ENCODE peak calls at places on chromosomes 13 and 19, in eight cellular contexts. C is SK-N-SH treated with all-trans-retinoic acid at 6 μM for 48 hours; Q is sciatic nerve; V is T-helper 17 cell; G is aorta; U is HCT116; J is activated T-cell treated with anti-CD3 and anti-CD28 coated beads, Interleukin-2, amount 50 U/mL, for 4 hours; O is stimulated activated naive B cell treated with anti-CD40 and anti-IgM and Interleukin-4, amounts not matched to agents 10 μg/mL and 1 μg/mL and 100 μg/mL, for 72 hours. K is an unnamed sample.

GRCh38 chr19:2722541-2723344 is 1.6 kb upstream of the DIRAS1 start:
- ATAC-seq in C (peak), Q (peak), V (no peak), G (peak), U (peak), J (no peak), O (no peak), K (no peak)

GRCh38 chr19:49895566-49896297 is 955 bp downstream of the IL4I1 start:
- ATAC-seq in C (no peak), Q (no peak), V (no peak), G (no peak), U (no peak), J (no peak), O (no peak), K (peak)

GRCh38 chr13:73520566-73521290 is 461.9 kb downstream of the KLF5 start:
- ATAC-seq in C (no peak), Q (no peak), V (peak), G (no peak), U (no peak), J (peak), O (no peak), K (no peak)

GRCh38 chr13:107079423-107080099 is 511.6 kb upstream of the ARGLU1 start:
- ATAC-seq in C (no peak), Q (peak), V (no peak), G (no peak), U (no peak), J (no peak), O (peak), K (no peak)

GRCh38 chr13:109700176-109700575 is 86.2 kb downstream of the IRS2 start:
- ATAC-seq in C (peak), Q (peak), V (peak), G (peak), U (no peak), J (no peak), O (peak), K (no peak)

GRCh38 chr13:98022210-98022609 is 68.7 kb downstream of the IPO5 start:
- ATAC-seq in C (peak), Q (peak), V (no peak), G (no peak), U (no peak), J (no peak), O (no peak), K (no peak)

GRCh38 chr13:112247471-112248405 is 128.4 kb upstream of the SPACA7 start:
- ATAC-seq in C (no peak), Q (no peak), V (no peak), G (no peak), U (no peak), J (no peak), O (no peak), K (no peak)

GRCh38 chr13:97256343-97256783 is 34.2 kb downstream of the MBNL2 start:
- ATAC-seq in C (peak), Q (peak), V (no peak), G (peak), U (peak), J (peak), O (peak), K (no peak)

GRCh38 chr19:3357731-3358391 is 8.5 kb upstream of the NFIC start:
- ATAC-seq in C (no peak), Q (no peak), V (no peak), G (no peak), U (no peak), J (no peak), O (no peak), K (no peak)

GRCh38 chr19:29554149-29554548 is 28.4 kb downstream of the VSTM2B start:
- ATAC-seq in C (no peak), Q (no peak), V (no peak), G (no peak), U (no peak), J (no peak), O (no peak), K (no peak)

GRCh38 chr19:41327499-41328156 is 17.7 kb downstream of the CCDC97 start:
- ATAC-seq in C (no peak), Q (peak), V (peak), G (peak), U (peak), J (peak), O (peak), K (peak)

GRCh38 chr13:109654341-109655205 is 131.8 kb downstream of the IRS2 start:
- ATAC-seq in C (peak), Q (peak), V (no peak), G (peak), U (no peak), J (no peak), O (no peak), K (no peak)

GRCh38 chr13:49371943-49372636 is 71.8 kb downstream of the CAB39L start:
- ATAC-seq in C (no peak), Q (peak), V (peak), G (no peak), U (peak), J (no peak), O (no peak), K (peak)

GRCh38 chr19:8922591-8922990 is 87.6 kb downstream of the MUC16 start:
- ATAC-seq in C (no peak), Q (no peak), V (no peak), G (no peak), U (peak), J (no peak), O (no peak), K (no peak)

GRCh38 chr19:58477130-58477529 is 978 bp downstream of the ZNF446 start:
- ATAC-seq in C (no peak), Q (no peak), V (no peak), G (no peak), U (no peak), J (no peak), O (no peak), K (no peak)

GRCh38 chr19:7901337-7901736 is 2.3 kb upstream of the MAP2K7 start:
- ATAC-seq in C (no peak), Q (no peak), V (no peak), G (no peak), U (no peak), J (no peak), O (no peak), K (no peak)

GRCh38 chr19:47435196-47435595 is 15.9 kb upstream of the MEIS3 start:
- ATAC-seq in C (no peak), Q (no peak), V (peak), G (no peak), U (no peak), J (no peak), O (no peak), K (peak)

GRCh38 chr19:5547881-5548280 is 19.9 kb downstream of the TINCR start:
- ATAC-seq in C (peak), Q (no peak), V (peak), G (no peak), U (peak), J (no peak), O (no peak), K (no peak)

GRCh38 chr13:60661514-60661913 is 264.5 kb downstream of the TDRD3 start:
- ATAC-seq in C (no peak), Q (no peak), V (no peak), G (no peak), U (no peak), J (no peak), O (no peak), K (no peak)

GRCh38 chr19:38009650-38010229 is 102.7 kb downstream of the SIPA1L3 start:
- ATAC-seq in C (no peak), Q (no peak), V (peak), G (no peak), U (no peak), J (no peak), O (peak), K (peak)

GRCh38 chr13:66576381-66576780 is 653.8 kb downstream of the PCDH9 start:
- ATAC-seq in C (no peak), Q (no peak), V (no peak), G (no peak), U (no peak), J (no peak), O (no peak), K (no peak)

K was measured in stimulated activated memory B cell treated with anti-CD40 and anti-IgM and Interleukin-4, amounts not matched to agents 10 μg/mL and 1 μg/mL and 100 μg/mL, for 72 hours.